ENCODE peak calls at places on chromosomes 5 and 9, in four cellular contexts. Y, P, B and U are unnamed samples.

GRCh38 chr5:113505181-113505580 is 8.3 kb upstream of the YTHDC2 start:
- DNase-seq in B (peak), P (no peak), Y (no peak), U (no peak)

GRCh38 chr9:86941196-86941595 is 6.1 kb downstream of the GAS1 start:
- DNase-seq in B (no peak), P (no peak), Y (peak), U (no peak)

GRCh38 chr5:127878174-127878750 is 175.1 kb downstream of the CCDC192 start:
- DNase-seq in Y (peak), P (no peak), B (peak), U (no peak)

GRCh38 chr5:177554474-177555111 is at the start of gene FAM193B:
- DNase-seq in B (peak), P (peak), Y (peak), U (peak)

GRCh38 chr5:17828709-17829108 is 194.4 kb downstream of the TAF11L14 start:
- DNase-seq in P (no peak), Y (no peak), B (no peak), U (no peak)

GRCh38 chr5:175697846-175698245 is 40.0 kb downstream of the HRH2 start:
- DNase-seq in P (no peak), B (no peak), Y (no peak), U (no peak)

GRCh38 chr5:107129051-107129450 is 541.7 kb downstream of the EFNA5 start:
- DNase-seq in B (peak), P (no peak), Y (no peak), U (peak)

GRCh38 chr9:1951446-1951845 is 63.7 kb upstream of the SMARCA2 start:
- DNase-seq in P (no peak), B (no peak), Y (no peak), U (no peak)

GRCh38 chr5:20606006-20606405 is 618.0 kb upstream of the CDH18 start:
- DNase-seq in B (no peak), Y (no peak), P (no peak), U (no peak)

GRCh38 chr9:112793213-112793810 is 42.8 kb downstream of the SNX30 start:
- DNase-seq in B (peak), P (peak), Y (peak), U (no peak)

GRCh38 chr5:93252165-93252564 is 328.9 kb downstream of the NR2F1-AS1 start:
- DNase-seq in B (no peak), Y (peak), P (no peak), U (no peak)

GRCh38 chr5:179410291-179411160 is 65.3 kb upstream of the ADAMTS2 start:
- DNase-seq in Y (no peak), B (no peak), P (no peak), U (no peak)

GRCh38 chr5:15695171-15695676 is 195.2 kb downstream of the FBXL7 start:
- DNase-seq in B (peak), Y (peak), P (no peak), U (no peak)

GRCh38 chr9:117013596-117013995 is 326.5 kb downstream of the TRIM32 start:
- DNase-seq in P (no peak), B (no peak), Y (peak), U (no peak)

GRCh38 chr9:116959775-116960174 is 272.7 kb downstream of the TRIM32 start:
- DNase-seq in P (no peak), B (no peak), Y (no peak), U (no peak)

GRCh38 chr5:129445379-129445778 is 14.7 kb upstream of the ADAMTS19 start:
- DNase-seq in B (no peak), Y (no peak), P (no peak), U (no peak)

GRCh38 chr9:72883867-72884266 is 69.0 kb downstream of the ALDH1A1 start:
- DNase-seq in P (no peak), B (no peak), Y (peak), U (no peak)

GRCh38 chr5:122316652-122317051 is 4.6 kb downstream of the SNCAIP start:
- DNase-seq in B (no peak), P (no peak), Y (no peak), U (no peak)

GRCh38 chr9:133978226-133979123 is 13.6 kb downstream of the VAV2 start:
- DNase-seq in B (no peak), Y (no peak), P (no peak), U (no peak)

GRCh38 chr9:89486681-89487080 is 11.2 kb downstream of the SEMA4D start:
- DNase-seq in P (no peak), B (no peak), Y (no peak), U (no peak)